ENCODE peak calls at places on chromosomes 5 and 9, in four cellular contexts. M is Ammon's horn, X is G401, L is activated T-cell treated with anti-CD3 and anti-CD28 coated beads for 4 hours. E is an unnamed sample.

GRCh38 chr9:121550569-121551512 is 51.2 kb upstream of the GGTA1 start:
- DNase-seq in M (peak; percentile 91), X (peak; percentile 80), L (peak; percentile 51), E (peak; percentile 73)

GRCh38 chr9:117796681-117797080 is 92.5 kb downstream of the TLR4 start:
- DNase-seq in M (peak; percentile 41), X (no peak), L (no peak), E (no peak)

GRCh38 chr5:163190283-163190682 is 247.1 kb upstream of the CCNG1 start:
- DNase-seq in M (no peak), X (no peak), L (no peak), E (no peak)

GRCh38 chr9:557601-558201 is 283.8 kb upstream of the DMRT1 start:
- DNase-seq in M (no peak), X (no peak), L (no peak), E (no peak)

GRCh38 chr5:54186912-54187445 is 123.4 kb downstream of the ARL15 start:
- DNase-seq in M (peak; percentile 5), X (peak; percentile 36), L (no peak), E (no peak)

GRCh38 chr9:98154678-98155077 is 35.7 kb upstream of the TRIM14 start:
- DNase-seq in M (no peak), X (no peak), L (no peak), E (no peak)

GRCh38 chr9:126661521-126662251 is 48.0 kb downstream of the LMX1B start:
- DNase-seq in M (no peak), X (peak; percentile 32), L (no peak), E (no peak)

GRCh38 chr5:154244476-154244875 is 53.9 kb downstream of the GALNT10 start:
- DNase-seq in M (no peak), X (no peak), L (no peak), E (no peak)

GRCh38 chr5:143887302-143887638 is 75.3 kb downstream of the HMHB1 start:
- DNase-seq in M (peak; percentile 62), X (peak; percentile 17), L (no peak), E (no peak)

GRCh38 chr9:14321517-14322125 is 7.7 kb upstream of the NFIB start:
- DNase-seq in M (peak; percentile 33), X (peak; percentile 58), L (no peak), E (no peak)

GRCh38 chr9:29625292-29625731 is 2052.0 kb upstream of the C9orf72 start:
- DNase-seq in M (no peak), X (no peak), L (no peak), E (no peak)

GRCh38 chr5:67235399-67236110 is 39.0 kb upstream of the CD180 start:
- DNase-seq in M (no peak), X (no peak), L (no peak), E (no peak)

GRCh38 chr5:149765932-149766331 is 35.8 kb downstream of the PPARGC1B start:
- DNase-seq in M (no peak), X (no peak), L (no peak), E (no peak)

GRCh38 chr9:97990259-97990658 is 7.1 kb downstream of the ANP32B start:
- DNase-seq in M (no peak), X (no peak), L (no peak), E (no peak)

GRCh38 chr5:61301345-61301744 is 30.7 kb upstream of the ZSWIM6 start:
- DNase-seq in M (peak; percentile 81), X (peak; percentile 41), L (no peak), E (peak; percentile 70)

GRCh38 chr5:141211-141610 is 49.2 kb downstream of the PLEKHG4B start:
- DNase-seq in M (no peak), X (no peak), L (no peak), E (no peak)

GRCh38 chr9:14212116-14212515 is 101.8 kb downstream of the NFIB start:
- DNase-seq in M (no peak), X (no peak), L (no peak), E (no peak)

GRCh38 chr5:142295084-142295758 is 29.6 kb downstream of the SPRY4 start:
- DNase-seq in M (no peak), X (no peak), L (no peak), E (no peak)

GRCh38 chr9:128706045-128706444 is 3.7 kb downstream of the PKN3 start:
- DNase-seq in M (no peak), X (peak; percentile 30), L (no peak), E (no peak)

GRCh38 chr9:6272229-6272597 is 56.0 kb upstream of the TPD52L3 start:
- DNase-seq in M (no peak), X (no peak), L (no peak), E (no peak)

GRCh38 chr9:114291886-114292590 is 30.9 kb upstream of the ORM1 start:
- DNase-seq in M (no peak), X (no peak), L (no peak), E (no peak)